ENCODE peak calls at places on chromosomes 3 and 15, in seven cellular contexts. R is SK-N-SH, G is ovary, Y is Peyer's patch, H is right cardiac atrium, I is keratinocyte, L is esophagus squamous epithelium. E is an unnamed sample.
A peak's percentile ranks its signal among the peaks of the same experiment; 100 is the strongest.

GRCh38 chr3:142019794-142020320 is 129.5 kb downstream of the TFDP2 start:
- DNase-seq in R (no peak), G (no peak), Y (no peak), H (no peak), I (no peak), L (no peak), E (no peak)

GRCh38 chr3:170233532-170233931 is 11.3 kb downstream of the PRKCI start:
- DNase-seq in R (no peak), G (no peak), Y (no peak), H (peak; percentile 78), I (no peak), L (no peak), E (peak; percentile 27)

GRCh38 chr3:76551739-76552138 is 488.2 kb upstream of the ROBO2 start:
- DNase-seq in R (no peak), G (no peak), Y (no peak), H (peak; percentile 49), I (no peak), L (no peak), E (no peak)

GRCh38 chr15:85625856-85626255 is 168.9 kb downstream of the KLHL25 start:
- DNase-seq in R (no peak), G (no peak), Y (no peak), H (no peak), I (no peak), L (no peak), E (no peak)

GRCh38 chr3:46998121-46998851 is 18.8 kb downstream of the NBEAL2 start:
- DNase-seq in R (peak; percentile 90), G (peak; percentile 70), Y (peak; percentile 91), H (peak; percentile 91), I (no peak), L (no peak), E (peak; percentile 91)

GRCh38 chr3:190585771-190586630 is 72.1 kb downstream of the IL1RAP start:
- DNase-seq in R (peak; percentile 7), G (no peak), Y (peak; percentile 48), H (no peak), I (peak; percentile 83), L (no peak), E (no peak)

GRCh38 chr3:46612324-46612723 is at the start of gene FAM240A:
- DNase-seq in R (no peak), G (no peak), Y (no peak), H (peak; percentile 69), I (no peak), L (no peak), E (no peak)

GRCh38 chr3:125141596-125142417 is 70.7 kb downstream of the SLC12A8 start:
- DNase-seq in R (peak; percentile 77), G (peak; percentile 78), Y (peak; percentile 90), H (peak; percentile 92), I (no peak), L (peak; percentile 14), E (peak; percentile 68)

GRCh38 chr15:73859236-73859635 is 14.1 kb upstream of the TBC1D21 start:
- DNase-seq in R (no peak), G (no peak), Y (peak; percentile 1), H (no peak), I (no peak), L (no peak), E (no peak)

GRCh38 chr3:183287301-183287971 is 34.4 kb downstream of the B3GNT5 start:
- DNase-seq in R (no peak), G (no peak), Y (peak; percentile 55), H (no peak), I (no peak), L (no peak), E (no peak)

GRCh38 chr3:138470687-138471086 is 36.3 kb downstream of the ESYT3 start:
- DNase-seq in R (no peak), G (no peak), Y (no peak), H (no peak), I (no peak), L (no peak), E (no peak)

GRCh38 chr3:127622031-127622430 is 7.0 kb upstream of the PODXL2 start:
- DNase-seq in R (no peak), G (no peak), Y (no peak), H (no peak), I (no peak), L (no peak), E (no peak)

GRCh38 chr3:128218476-128218829 is 65.2 kb downstream of the EEFSEC start:
- DNase-seq in R (no peak), G (no peak), Y (no peak), H (no peak), I (no peak), L (no peak), E (no peak)

GRCh38 chr15:63491979-63492378 is 12.4 kb upstream of the USP3 start:
- DNase-seq in R (no peak), G (no peak), Y (no peak), H (no peak), I (no peak), L (no peak), E (no peak)

GRCh38 chr3:188348445-188349244 is 194.7 kb downstream of the LPP start:
- DNase-seq in R (no peak), G (peak; percentile 90), Y (peak; percentile 75), H (peak; percentile 97), I (peak; percentile 95), L (no peak), E (no peak)

GRCh38 chr3:55708242-55708641 is 221.1 kb upstream of the WNT5A start:
- DNase-seq in R (no peak), G (no peak), Y (no peak), H (no peak), I (no peak), L (no peak), E (no peak)

GRCh38 chr3:158220575-158220974 is 110.7 kb downstream of the RSRC1 start:
- DNase-seq in R (no peak), G (no peak), Y (no peak), H (no peak), I (no peak), L (no peak), E (no peak)

GRCh38 chr3:115787818-115788217 is 164.5 kb downstream of the GAP43 start:
- DNase-seq in R (no peak), G (no peak), Y (no peak), H (no peak), I (no peak), L (no peak), E (no peak)

GRCh38 chr15:36469567-36469966 is 109.9 kb upstream of the CDIN1 start:
- DNase-seq in R (no peak), G (no peak), Y (no peak), H (no peak), I (no peak), L (no peak), E (no peak)

GRCh38 chr3:42572278-42572677 is 9.5 kb downstream of the SEC22C start:
- DNase-seq in R (peak; percentile 58), G (no peak), Y (peak; percentile 68), H (no peak), I (no peak), L (no peak), E (no peak)

GRCh38 chr3:119808843-119809242 is 26.9 kb downstream of the NR1I2 start:
- DNase-seq in R (no peak), G (no peak), Y (no peak), H (no peak), I (no peak), L (no peak), E (no peak)

GRCh38 chr3:119812491-119813058 is 30.7 kb downstream of the NR1I2 start:
- DNase-seq in R (no peak), G (no peak), Y (no peak), H (no peak), I (no peak), L (no peak), E (no peak)

GRCh38 chr3:119808244-119808643 is 26.3 kb downstream of the NR1I2 start:
- DNase-seq in R (no peak), G (no peak), Y (no peak), H (no peak), I (no peak), L (no peak), E (no peak)

GRCh38 chr3:119810018-119810435 is 28.1 kb downstream of the NR1I2 start:
- DNase-seq in R (no peak), G (peak; percentile 47), Y (peak; percentile 70), H (peak; percentile 61), I (no peak), L (peak; percentile 10), E (peak; percentile 64)

GRCh38 chr3:119809249-119810017 is 27.5 kb downstream of the NR1I2 start:
- DNase-seq in R (no peak), G (peak; percentile 45), Y (no peak), H (no peak), I (no peak), L (no peak), E (no peak)
- H3K4me3 ChIP-seq in R (no peak overlapping the region), G (peak overlapping the region; percentile 12), Y (peak overlapping the region; percentile 64), H (peak overlapping the region; percentile 23), I (peak overlapping the region; percentile 53), L (peak overlapping the region; percentile 10), E (no peak overlapping the region)

GRCh38 chr3:53921296-53921695 is 29.6 kb upstream of the SELENOK start:
- DNase-seq in R (peak; percentile 7), G (no peak), Y (peak; percentile 52), H (no peak), I (no peak), L (no peak), E (peak; percentile 57)
- H3K4me1 ChIP-seq in R (no peaks in the 10 kb centered on the region), G (no peaks in the 10 kb centered on the region), Y (no peaks in the 10 kb centered on the region), H (no peaks in the 10 kb centered on the region), I (no peaks in the 10 kb centered on the region), L (no peaks in the 10 kb centered on the region), E (no peaks in the 10 kb centered on the region)

DNA sequence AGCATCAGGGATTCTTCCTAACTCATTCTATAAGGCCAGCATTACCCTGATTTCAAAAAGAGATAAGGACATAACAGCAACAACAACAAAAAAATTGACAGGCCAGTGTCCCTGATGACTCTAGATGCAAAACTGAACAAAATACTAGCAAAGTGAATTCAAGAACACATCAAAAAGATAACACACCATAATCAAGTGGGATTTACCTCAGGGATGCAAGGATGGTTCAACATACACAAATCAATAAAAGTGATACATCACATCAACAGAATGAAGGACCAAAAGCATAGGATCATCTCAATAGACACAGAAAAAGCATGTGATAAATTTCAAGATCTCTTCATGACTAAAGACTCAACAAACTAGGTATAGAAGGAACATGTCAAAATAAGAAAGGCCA is 119.6 kb downstream of the STT3B start:
- DNase-seq in R (no peak), G (no peak), Y (no peak), H (no peak), I (no peak), L (no peak), E (no peak)
- H3K9me3 ChIP-seq in R (peaks cover 39% of the 10 kb centered on the region), G (no peaks in the 10 kb centered on the region), Y (no peaks in the 10 kb centered on the region), H (no peaks in the 10 kb centered on the region), I (no peaks in the 10 kb centered on the region), L (peaks cover 83% of the 10 kb centered on the region), E (peaks cover 90% of the 10 kb centered on the region)

GRCh38 chr15:87707581-87708130 is 548.9 kb downstream of the NTRK3 start:
- DNase-seq in R (no peak), G (no peak), Y (no peak), H (no peak), I (no peak), L (no peak), E (no peak)
- H3K4me3 ChIP-seq in R (no peak overlapping the region), G (no peak overlapping the region), Y (no peak overlapping the region), H (no peak overlapping the region), I (no peak overlapping the region), L (no peak overlapping the region), E (no peak overlapping the region)

GRCh38 chr3:50238549-50239026 is 2.6 kb downstream of the GNAI2 start:
- DNase-seq in R (no peak), G (peak; percentile 67), Y (peak; percentile 92), H (peak; percentile 94), I (no peak), L (no peak), E (peak; percentile 94)
- H3K4me1 ChIP-seq in R (peaks cover 8% of the 10 kb centered on the region), G (peaks cover 14% of the 10 kb centered on the region), Y (peaks cover 53% of the 10 kb centered on the region), H (peaks cover 25% of the 10 kb centered on the region), I (peaks cover 43% of the 10 kb centered on the region), L (peaks cover 63% of the 10 kb centered on the region), E (peaks cover 60% of the 10 kb centered on the region)